ENCODE peak calls at places on chromosomes 11 and 22, in six cellular contexts. G is A549, N is endothelial cell of umbilical vein, C is HepG2, D is K562, X is GM12878. U is an unnamed sample.

GRCh38 chr11:105821366-105821765 is 200.7 kb downstream of the MSANTD4 start:
- DNase-seq in G (no peak), X (no peak), C (no peak), D (no peak), N (no peak), U (no peak)

GRCh38 chr11:71986131-71986530 is 12.6 kb upstream of the IL18BP start:
- DNase-seq in D (no peak), G (no peak), N (no peak), C (no peak), X (no peak), U (peak)

GRCh38 chr11:78168539-78169477 is 19.6 kb downstream of the KCTD21 start:
- DNase-seq in C (peak), G (no peak), N (peak), X (no peak), D (no peak), U (peak)

GRCh38 chr11:113504071-113504470 is 28.9 kb upstream of the DRD2 start:
- DNase-seq in C (no peak), G (no peak), D (no peak), X (no peak), N (no peak), U (no peak)

GRCh38 chr11:78429667-78430066 is 12.0 kb upstream of the GAB2 start:
- DNase-seq in C (no peak), D (no peak), X (no peak), N (no peak), G (no peak), U (no peak)

GRCh38 chr11:19160839-19161238 is 40.9 kb downstream of the CSRP3 start:
- DNase-seq in D (no peak), N (peak), C (no peak), G (peak), X (no peak), U (peak)

GRCh38 chr11:6925636-6926207 is 504 bp upstream of the ZNF215 start:
- DNase-seq in C (no peak), X (no peak), G (no peak), D (peak), N (peak), U (no peak)

GRCh38 chr22:20867179-20868099 is 8.6 kb downstream of the SNAP29 start:
- DNase-seq in G (no peak), C (peak), D (peak), N (peak), X (no peak), U (peak)

DNA sequence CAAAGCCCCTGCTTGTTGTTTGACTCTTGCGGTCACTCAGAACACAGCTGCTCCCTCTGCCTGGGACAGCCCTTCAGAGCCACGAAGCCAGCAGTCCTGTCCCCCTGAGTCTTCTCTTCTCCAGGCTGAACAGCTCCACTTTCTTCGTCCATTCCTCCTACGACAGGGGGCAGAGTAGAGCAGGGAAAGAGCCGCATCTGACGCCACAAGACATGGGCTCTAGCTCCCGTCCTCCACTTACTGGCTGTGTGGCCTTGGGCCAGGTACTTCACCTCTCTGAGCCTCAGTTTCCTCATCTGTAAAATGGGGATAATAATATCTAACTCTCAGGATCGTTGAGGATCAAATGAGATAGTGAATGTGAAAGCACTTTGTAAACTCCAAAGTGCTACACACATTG is 29.9 kb downstream of the CHRDL2 start:
- DNase-seq in X (no peak), N (no peak), D (peak), G (peak), C (peak), U (peak)
- TF ChIP-seq CTCF in X (no peak), N (peak), D (peak), G (peak), C (peak), U (peak)

GRCh38 chr11:61268588-61269250 is 26.4 kb downstream of the VWCE start:
- DNase-seq in C (no peak), D (no peak), X (no peak), G (no peak), N (no peak), U (no peak)

GRCh38 chr11:61264795-61265194 is 23.8 kb downstream of the PGA5 start:
- DNase-seq in C (no peak), X (no peak), D (peak), N (no peak), G (no peak), U (no peak)

GRCh38 chr11:61265357-61265756 is 24.4 kb downstream of the PGA5 start:
- DNase-seq in N (no peak), X (no peak), C (peak), D (no peak), G (no peak), U (no peak)

GRCh38 chr11:61267437-61267841 is 26.5 kb downstream of the PGA5 start:
- DNase-seq in C (peak), D (peak), G (no peak), X (no peak), N (no peak), U (no peak)

DNA sequence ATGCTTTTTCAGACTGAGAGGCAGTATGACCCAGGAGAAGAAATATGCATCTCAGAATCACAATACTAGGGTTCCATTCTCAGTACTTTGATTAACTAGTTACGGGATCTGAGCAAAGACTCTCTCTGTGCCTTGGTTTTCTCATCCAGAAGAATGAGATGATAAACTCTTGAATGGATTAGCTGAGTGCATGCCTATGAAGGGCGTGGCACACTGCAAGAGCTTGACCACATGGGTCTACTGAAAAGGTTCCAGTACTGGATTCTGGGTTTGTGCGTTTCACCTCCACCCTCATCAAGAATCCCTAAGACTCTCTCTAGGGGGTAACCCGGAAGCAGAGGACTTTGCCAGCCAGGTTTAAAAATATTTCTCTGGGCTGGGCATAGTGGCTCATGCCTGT is 25.6 kb downstream of the PGA5 start:
- DNase-seq in N (no peak), G (peak), C (no peak), X (no peak), D (peak), U (no peak)
- TF ChIP-seq MYC in N (no peak), G (no peak), C (no peak), X (no peak), D (no peak), U (no peak)

GRCh38 chr11:84524422-84525051 is 1102.6 kb downstream of the DLG2 start:
- DNase-seq in X (no peak), D (no peak), C (no peak), N (no peak), G (peak), U (peak)
- TF ChIP-seq CTCF in X (peak), D (no peak), C (peak), N (no peak), G (peak), U (peak)

GRCh38 chr11:81839016-81839415 is 894.6 kb downstream of the FAM181B start:
- DNase-seq in X (no peak), N (no peak), G (no peak), D (no peak), C (no peak), U (no peak)
- TF ChIP-seq MYC in X (no peak), N (no peak), G (no peak), D (no peak), C (no peak), U (no peak)

DNA sequence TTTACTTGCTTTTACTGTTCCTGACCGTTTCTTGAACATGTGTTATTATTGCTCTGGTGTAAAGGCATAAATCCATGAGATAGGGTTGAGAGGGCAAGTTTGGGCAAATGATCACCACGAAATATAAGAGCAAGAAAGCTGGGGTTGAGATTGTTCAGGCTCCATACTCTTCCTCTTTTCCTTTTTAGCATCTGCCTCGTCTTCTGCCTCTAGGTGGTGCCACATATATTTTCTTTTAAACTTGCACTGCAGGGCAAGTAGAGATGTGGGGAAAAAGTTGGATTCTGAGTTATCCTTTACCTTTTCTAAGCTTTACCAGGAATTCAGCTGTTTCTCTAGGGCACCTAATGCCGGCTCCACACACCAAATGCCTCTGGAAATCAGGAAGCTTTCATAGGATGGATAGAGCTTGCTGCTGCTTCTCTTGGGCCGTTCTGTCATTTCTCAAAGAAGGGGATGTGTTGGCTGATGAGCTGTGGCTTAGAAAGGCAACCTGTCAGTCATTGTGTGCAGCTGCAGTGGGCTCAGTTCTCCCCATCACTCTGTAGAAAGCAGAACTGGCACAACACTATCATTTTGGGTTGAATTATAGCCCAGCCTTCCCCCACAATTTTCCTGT is 98.2 kb downstream of the LDLRAD3 start:
- DNase-seq in D (peak), N (peak), C (no peak), X (no peak), G (peak), U (peak)
- TF ChIP-seq CTCF in D (peak), N (peak), C (peak), X (peak), G (peak), U (peak)

DNA sequence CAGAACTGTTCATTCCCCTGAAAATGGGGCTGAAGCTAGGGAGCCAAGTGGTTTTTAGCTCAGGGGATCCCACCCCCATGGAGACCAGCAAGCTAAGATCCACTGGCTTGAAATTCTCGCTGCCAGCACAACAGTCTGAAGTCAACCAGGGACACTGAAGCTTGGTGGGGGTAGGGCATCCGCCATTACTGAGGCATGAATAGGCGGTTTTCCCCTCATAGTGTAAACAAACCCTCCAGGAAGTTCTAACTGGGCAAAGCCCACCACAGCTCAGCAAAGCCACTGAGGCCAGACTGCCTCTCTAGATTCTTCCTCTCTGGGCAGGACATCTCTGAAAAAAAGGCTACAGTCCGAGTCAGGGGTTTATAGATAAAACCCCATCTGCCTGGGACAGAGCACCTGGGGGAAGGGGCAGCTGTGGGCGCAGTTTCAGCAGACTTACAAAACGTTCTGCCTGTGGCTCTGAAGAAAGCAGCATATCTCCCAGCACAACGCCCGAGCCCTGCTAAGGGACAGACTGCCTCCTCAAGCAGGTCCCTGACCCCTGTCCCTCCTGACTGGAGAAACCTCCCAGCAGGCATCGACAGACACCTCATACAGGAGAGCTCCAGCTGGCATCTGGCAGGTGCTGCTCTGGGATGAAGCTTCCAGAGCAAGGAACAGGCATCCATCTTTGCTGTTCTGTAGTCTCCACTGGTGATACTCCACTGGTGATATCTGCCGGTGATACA is 32.7 kb downstream of the GAB4 start:
- DNase-seq in C (no peak), X (no peak), G (no peak), N (no peak), D (no peak), U (no peak)
- TF ChIP-seq MYC in C (no peak), X (no peak), G (no peak), N (no peak), D (no peak), U (no peak)

GRCh38 chr11:76275446-76275845 is 69.1 kb upstream of the WNT11 start:
- DNase-seq in G (no peak), X (no peak), C (no peak), N (no peak), D (no peak), U (no peak)
- TF ChIP-seq CTCF in G (no peak), X (no peak), C (no peak), N (no peak), D (no peak), U (no peak)

GRCh38 chr11:102990145-102990544 is 34.6 kb upstream of the MMP13 start:
- DNase-seq in N (no peak), D (no peak), C (no peak), G (no peak), X (no peak), U (no peak)
- TF ChIP-seq MYC in N (no peak), D (no peak), C (no peak), G (no peak), X (no peak), U (no peak)